ENCODE peak calls at places on chromosomes 2 and 18, in six cellular contexts. U is B cell, J is left lung, M is endodermal cell, N is PC-3, Y is IMR-90. H is an unnamed sample.

GRCh38 chr18:11040823-11041712 is 108.3 kb downstream of the PIEZO2 start:
- DNase-seq in M (peak), Y (peak), U (no peak), N (peak), J (no peak), H (no peak)

GRCh38 chr2:101251844-101252407 is 760 bp upstream of the CNOT11 start:
- DNase-seq in N (peak), U (no peak), Y (no peak), M (peak), J (no peak), H (no peak)

GRCh38 chr2:159209341-159210306 is 76.9 kb downstream of the WDSUB1 start:
- DNase-seq in Y (no peak), J (no peak), N (no peak), M (peak), U (no peak), H (no peak)

GRCh38 chr2:172087780-172088244 is 2.5 kb downstream of the DLX1 start:
- DNase-seq in Y (no peak), J (no peak), U (no peak), M (peak), N (no peak), H (no peak)

GRCh38 chr2:202743613-202744012 is 108.8 kb downstream of the FAM117B start:
- DNase-seq in Y (no peak), U (no peak), M (no peak), J (no peak), N (no peak), H (no peak)

GRCh38 chr2:69387770-69388481 is 899 bp upstream of the GFPT1 start:
- DNase-seq in J (no peak), M (no peak), N (no peak), Y (no peak), U (no peak), H (no peak)

GRCh38 chr2:228048838-228049490 is 132.5 kb downstream of the SPHKAP start:
- DNase-seq in N (peak), M (peak), J (peak), Y (peak), U (no peak), H (no peak)

GRCh38 chr2:168344706-168345105 is 97.3 kb upstream of the STK39 start:
- DNase-seq in N (no peak), J (no peak), M (no peak), U (no peak), Y (no peak), H (no peak)

GRCh38 chr18:59517446-59518171 is 158.5 kb upstream of the LMAN1 start:
- DNase-seq in U (no peak), M (peak), J (no peak), N (peak), Y (peak), H (no peak)

GRCh38 chr2:240965296-240965904 is 33.0 kb upstream of the SNED1 start:
- DNase-seq in J (peak), Y (no peak), N (no peak), U (no peak), M (peak), H (peak)

GRCh38 chr2:46259782-46260178 is 37.4 kb upstream of the EPAS1 start:
- DNase-seq in N (no peak), M (no peak), U (no peak), J (no peak), Y (no peak), H (no peak)

GRCh38 chr18:8088626-8089025 is 520.6 kb upstream of the RAB12 start:
- DNase-seq in J (no peak), M (no peak), N (no peak), U (no peak), Y (no peak), H (no peak)

GRCh38 chr2:9397201-9397600 is 26.1 kb downstream of the ITGB1BP1 start:
- DNase-seq in J (no peak), M (peak), Y (no peak), N (no peak), U (no peak), H (no peak)

GRCh38 chr18:6746386-6746960 is 17.0 kb downstream of the ARHGAP28 start:
- DNase-seq in J (no peak), M (no peak), U (no peak), N (peak), Y (peak), H (no peak)

GRCh38 chr2:197920088-197920487 is 115.7 kb downstream of the PLCL1 start:
- DNase-seq in U (no peak), Y (no peak), J (no peak), N (no peak), M (no peak), H (no peak)

GRCh38 chr2:37456479-37456878 is 112.0 kb downstream of the QPCT start:
- DNase-seq in N (no peak), M (no peak), Y (no peak), J (no peak), U (no peak), H (no peak)

GRCh38 chr18:28095041-28095440 is 81.9 kb downstream of the CDH2 start:
- DNase-seq in Y (peak), U (no peak), J (no peak), N (peak), M (no peak), H (no peak)

GRCh38 chr18:48959921-48960920 is 9.5 kb upstream of the SMAD7 start:
- DNase-seq in Y (peak), J (no peak), M (peak), U (no peak), N (no peak), H (no peak)

GRCh38 chr2:189297446-189297845 is 117.9 kb upstream of the COL5A2 start:
- DNase-seq in Y (peak), J (no peak), U (no peak), M (no peak), N (no peak), H (no peak)

GRCh38 chr2:45938649-45939511 is 287.4 kb downstream of the PRKCE start:
- DNase-seq in Y (peak), U (no peak), N (peak), J (peak), M (peak), H (peak)

GRCh38 chr2:43174368-43175186 is 51.8 kb downstream of the ZFP36L2 start:
- DNase-seq in Y (no peak), J (no peak), N (no peak), U (peak), M (no peak), H (no peak)

GRCh38 chr2:45498661-45499550 is 112.2 kb downstream of the SRBD1 start:
- DNase-seq in J (no peak), U (no peak), Y (no peak), N (no peak), M (no peak), H (no peak)

GRCh38 chr2:45267062-45267702 is 257.9 kb upstream of the SIX2 start:
- DNase-seq in M (peak), Y (no peak), N (peak), U (no peak), J (no peak), H (no peak)

GRCh38 chr18:75694292-75694691 is 266.8 kb upstream of the SMIM21 start:
- DNase-seq in J (no peak), Y (no peak), U (no peak), M (no peak), N (no peak), H (no peak)

GRCh38 chr2:80001704-80002103 is 302.8 kb downstream of the LRRTM1 start:
- DNase-seq in M (no peak), J (no peak), N (no peak), Y (peak), U (no peak), H (no peak)

GRCh38 chr2:240759454-240759853 is 60.6 kb downstream of the KIF1A start:
- DNase-seq in M (no peak), Y (no peak), U (no peak), J (no peak), N (no peak), H (no peak)

GRCh38 chr18:2655153-2655953 is at the start of gene SMCHD1:
- DNase-seq in Y (peak), J (peak), M (peak), N (peak), U (peak), H (peak)

GRCh38 chr2:179238027-179238426 is 26.6 kb downstream of the SESTD1 start:
- DNase-seq in U (no peak), Y (no peak), M (no peak), J (no peak), N (peak), H (no peak)

GRCh38 chr2:179243046-179243445 is 21.6 kb downstream of the SESTD1 start:
- DNase-seq in M (no peak), J (no peak), N (peak), U (no peak), Y (no peak), H (no peak)

GRCh38 chr2:179239838-179240237 is 24.8 kb downstream of the SESTD1 start:
- DNase-seq in M (no peak), Y (no peak), J (no peak), U (no peak), N (no peak), H (no peak)

GRCh38 chr2:179239194-179239593 is 25.4 kb downstream of the SESTD1 start:
- DNase-seq in J (no peak), Y (peak), N (peak), U (no peak), M (no peak), H (no peak)

DNA sequence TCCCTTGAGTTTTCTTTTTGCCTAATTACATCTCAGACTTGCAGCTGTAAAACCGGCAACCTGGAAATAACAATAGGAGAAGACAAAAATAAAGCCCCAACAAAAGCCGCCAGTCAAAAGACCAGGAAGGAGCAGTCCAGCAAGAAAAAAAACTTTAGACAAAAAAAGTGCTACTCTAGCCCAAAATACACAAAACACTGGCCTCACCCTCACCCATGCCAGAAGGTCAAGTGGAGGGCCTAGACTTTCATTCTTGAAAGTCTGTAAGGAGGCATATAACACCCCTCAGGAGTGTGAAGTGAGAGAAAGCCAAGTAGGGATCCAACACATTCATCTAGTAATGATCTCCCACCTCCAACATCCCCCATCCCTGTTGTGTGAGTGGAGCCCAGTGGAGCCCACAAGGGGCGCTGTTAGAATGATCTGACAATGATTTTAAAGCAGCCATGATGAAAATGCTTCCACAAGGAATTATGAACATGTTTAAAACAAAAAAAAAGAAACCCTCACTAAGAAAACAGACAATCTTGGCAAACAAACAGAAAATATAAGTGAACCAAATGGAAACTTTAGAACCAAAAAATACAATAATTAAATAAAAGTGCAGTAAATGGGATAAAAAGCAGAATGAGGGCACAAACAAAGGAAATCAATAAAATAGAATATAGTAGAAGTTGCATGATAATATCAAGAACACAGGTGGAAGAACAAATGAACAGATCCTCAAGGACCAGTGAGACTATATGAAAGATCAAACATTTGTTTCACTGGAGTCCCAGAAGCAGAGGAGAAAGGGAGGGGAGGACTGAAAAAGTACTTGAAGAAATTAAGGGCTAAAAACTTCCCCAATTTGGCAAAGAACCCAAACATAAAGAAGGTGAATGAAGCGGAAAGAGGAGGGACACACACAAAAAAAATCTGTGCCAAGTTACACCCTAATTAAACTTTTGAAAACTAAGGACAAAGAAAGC is 23.9 kb downstream of the SESTD1 start:
- DNase-seq in M (peak), N (no peak), Y (no peak), U (no peak), J (no peak), H (no peak)
- TF ChIP-seq CTCF in M (peak), N (peak), Y (no peak), U (no peak), J (no peak), H (no peak)

GRCh38 chr2:218982312-218983262 is 2.4 kb downstream of the FEV start:
- DNase-seq in Y (no peak), U (no peak), N (no peak), M (peak), J (no peak), H (peak)

GRCh38 chr2:218983263-218983970 is 1.6 kb downstream of the FEV start:
- DNase-seq in U (no peak), Y (no peak), J (no peak), N (no peak), M (peak), H (no peak)

GRCh38 chr2:218980800-218981389 is 4.1 kb downstream of the FEV start:
- DNase-seq in M (peak), N (no peak), Y (no peak), U (no peak), J (no peak), H (no peak)

GRCh38 chr2:218979846-218980738 is 4.9 kb downstream of the FEV start:
- DNase-seq in U (peak), N (peak), Y (peak), M (peak), J (peak), H (peak)

DNA sequence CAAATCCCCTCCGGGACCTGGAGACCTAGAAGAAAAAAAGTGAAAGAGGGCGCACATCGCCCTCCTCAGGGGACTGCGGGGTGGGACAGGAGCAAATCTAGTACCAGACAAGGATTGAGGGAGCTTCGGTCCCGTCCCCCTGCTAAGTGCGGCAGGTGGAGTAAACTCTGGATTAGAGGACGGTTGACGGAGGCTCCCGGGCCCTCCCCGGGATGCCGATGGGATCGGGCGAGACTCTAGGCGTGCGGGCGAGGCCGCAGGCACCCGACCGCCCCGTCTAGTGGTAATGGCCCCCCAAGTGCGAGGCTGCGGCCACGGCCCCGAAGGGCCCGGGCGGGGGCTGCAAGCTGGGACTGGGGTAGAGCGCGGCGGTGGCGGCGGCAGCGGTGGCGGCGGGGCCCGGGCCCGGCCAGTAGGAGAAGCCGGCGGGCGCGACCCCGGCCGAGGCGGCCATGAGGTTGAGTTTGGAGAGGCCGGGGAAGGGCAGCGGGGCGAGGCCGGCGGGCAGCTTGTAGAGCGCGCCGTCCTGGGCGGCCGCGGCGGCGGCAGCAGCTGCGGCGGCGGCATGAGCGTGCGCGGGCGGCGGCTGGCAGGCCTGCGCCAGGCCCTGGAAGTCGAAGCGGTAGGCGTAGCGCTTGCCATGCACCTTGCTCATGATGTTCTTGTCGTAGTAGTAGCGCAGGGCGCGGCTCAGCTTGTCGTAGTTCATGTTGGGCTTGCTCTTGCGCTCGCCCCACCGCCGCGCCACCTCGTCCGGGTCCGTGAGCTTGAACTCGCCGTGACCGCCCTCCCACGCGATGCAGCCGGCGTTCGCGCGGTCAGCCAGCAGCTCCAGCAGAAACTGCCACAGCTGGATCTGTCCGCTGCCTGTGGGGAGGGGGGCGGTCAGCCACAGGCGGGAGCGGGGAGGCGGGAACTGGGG is 3.3 kb downstream of the FEV start:
- DNase-seq in Y (peak), N (no peak), U (no peak), M (peak), J (no peak), H (peak)
- TF ChIP-seq CTCF in Y (no peak), N (no peak), U (no peak), M (peak), J (no peak), H (no peak)

DNA sequence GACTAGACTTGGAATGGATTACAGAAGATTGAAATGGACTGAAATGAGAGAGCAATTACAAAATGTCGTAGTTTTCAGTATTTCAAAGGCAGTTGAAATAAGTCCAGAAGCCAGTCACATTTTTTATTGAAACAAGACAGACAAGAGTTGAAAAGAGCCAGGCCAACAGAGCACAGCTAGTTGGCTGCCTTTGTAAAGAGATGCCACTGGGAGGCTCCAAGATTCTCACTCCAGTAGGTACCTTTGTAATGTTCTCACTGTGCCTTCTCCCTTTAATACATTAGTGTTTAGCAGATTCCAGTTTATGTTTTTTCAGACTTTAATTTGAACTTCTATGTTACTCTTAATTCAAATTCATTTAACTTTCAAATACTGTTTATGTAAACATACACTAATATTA is 234.8 kb downstream of the DSEL start:
- DNase-seq in M (no peak), U (no peak), Y (no peak), N (no peak), J (no peak), H (no peak)
- TF ChIP-seq CTCF in M (peak), U (no peak), Y (no peak), N (peak), J (no peak), H (no peak)

DNA sequence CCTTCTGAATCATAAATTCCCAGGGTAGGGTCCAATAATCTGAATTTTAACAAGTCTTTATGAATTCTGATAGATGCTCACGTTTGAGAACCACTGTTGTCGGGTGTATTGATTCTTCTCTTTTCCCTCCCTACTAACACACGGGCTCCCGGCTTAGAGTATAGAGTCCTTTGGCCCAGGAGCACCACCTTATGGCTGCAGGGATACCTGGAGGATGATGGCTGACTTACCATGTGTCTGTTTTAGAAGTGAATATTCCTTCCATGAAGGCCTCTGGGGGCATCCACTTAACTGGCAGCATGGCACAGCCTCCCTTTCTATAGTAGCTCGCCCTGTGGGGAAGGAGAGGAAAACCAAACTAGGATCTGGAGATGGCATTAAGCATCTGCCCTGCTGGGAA is 91.7 kb downstream of the CLIP4 start:
- DNase-seq in Y (no peak), J (no peak), M (peak), U (no peak), N (no peak), H (no peak)
- TF ChIP-seq CTCF in Y (no peak), J (no peak), M (peak), U (no peak), N (peak), H (no peak)

GRCh38 chr2:233668605-233669260 is 3.0 kb upstream of the UGT1A9 start:
- DNase-seq in N (no peak), Y (no peak), M (no peak), J (no peak), U (no peak), H (no peak)

GRCh38 chr2:233674314-233674713 is 2.6 kb downstream of the UGT1A9 start:
- DNase-seq in N (no peak), J (no peak), U (no peak), M (no peak), Y (no peak), H (no peak)

GRCh38 chr2:233674995-233675394 is 3.3 kb downstream of the UGT1A9 start:
- DNase-seq in U (no peak), Y (no peak), J (no peak), N (no peak), M (no peak), H (no peak)

GRCh38 chr2:233673896-233674295 is 2.2 kb downstream of the UGT1A9 start:
- DNase-seq in N (no peak), U (no peak), M (no peak), Y (no peak), J (no peak), H (no peak)

DNA sequence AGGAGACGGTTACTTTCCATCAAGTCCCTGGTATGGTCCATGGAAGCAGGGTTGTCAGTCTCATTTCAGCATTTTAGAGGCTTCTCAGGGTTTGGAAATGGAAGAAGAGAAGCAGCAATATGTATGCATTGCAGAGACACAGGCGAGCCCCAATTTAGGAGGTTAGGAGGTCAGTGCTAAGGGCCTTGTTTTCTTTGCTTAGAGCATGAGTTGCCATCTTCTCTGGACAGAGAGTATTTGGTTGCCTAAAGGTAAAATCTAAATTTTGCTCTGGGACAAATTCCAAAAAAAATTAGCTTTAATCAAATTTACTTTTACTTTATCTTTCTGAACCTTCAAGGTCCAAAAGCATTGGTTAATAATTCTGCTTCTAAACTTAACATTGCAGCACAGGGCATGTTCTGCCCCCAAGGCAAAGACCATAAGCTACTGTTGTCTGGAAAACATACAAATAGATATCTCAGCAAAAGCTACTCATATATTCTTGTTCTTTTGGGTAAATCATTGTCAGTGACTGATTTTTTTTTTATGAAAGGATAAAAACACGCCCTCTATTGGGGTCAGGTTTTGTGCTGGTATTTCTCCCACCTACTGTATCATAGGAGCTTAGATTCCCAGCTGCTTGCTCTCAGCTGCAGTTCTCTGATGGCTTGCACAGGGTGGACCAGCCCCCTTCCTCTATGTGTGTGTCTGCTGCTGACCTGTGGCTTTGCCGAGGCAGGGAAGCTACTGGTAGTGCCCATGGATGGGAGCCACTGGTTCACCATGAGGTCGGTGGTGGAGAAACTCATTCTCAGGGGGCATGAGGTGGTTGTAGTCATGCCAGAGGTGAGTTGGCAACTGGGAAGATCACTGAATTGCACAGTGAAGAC is at the start of gene UGT1A9:
- DNase-seq in M (no peak), U (no peak), J (no peak), N (no peak), Y (no peak), H (no peak)
- TF ChIP-seq CTCF in M (no peak), U (no peak), J (no peak), N (no peak), Y (no peak), H (no peak)

H was measured in suprapubic skin.